ENCODE peak calls at places on chromosome 14, in eight cellular contexts. G is HFF-Myc; A is naive thymus-derived CD4-positive, alpha-beta T cell; R is NCI-H69; V is activated naive CD4-positive, alpha-beta T cell treated with anti-CD3 and anti-CD28 coated beads, Interleukin-2, amount 10 ng/mL, durations not matched to agents 7 days and 5 days; H is astrocyte; I is AG20443; P is effector memory CD4-positive, alpha-beta T cell. D is an unnamed sample.

GRCh38 chr14:88225721-88226120 is 97.3 kb downstream of the KCNK10 start:
- DNase-seq in G (no peak), A (no peak), R (peak), V (no peak), H (no peak), I (no peak), P (no peak), D (no peak)

GRCh38 chr14:106790189-106791036 is 1264.0 kb downstream of the TMEM121 start:
- DNase-seq in G (no peak), A (peak), R (peak), V (peak), H (no peak), I (no peak), P (peak), D (no peak)

GRCh38 chr14:74917646-74918081 is 5.4 kb downstream of the RPS6KL1 start:
- DNase-seq in G (no peak), A (no peak), R (no peak), V (no peak), H (peak), I (no peak), P (no peak), D (no peak)

GRCh38 chr14:80784824-80785223 is 156.7 kb downstream of the CEP128 start:
- DNase-seq in G (peak), A (no peak), R (no peak), V (no peak), H (no peak), I (no peak), P (no peak), D (no peak)

GRCh38 chr14:95559203-95559602 is 24.4 kb downstream of the GLRX5 start:
- DNase-seq in G (no peak), A (no peak), R (no peak), V (no peak), H (no peak), I (no peak), P (no peak), D (no peak)

GRCh38 chr14:103097994-103098957 is 3.8 kb downstream of the EXOC3L4 start:
- DNase-seq in G (no peak), A (no peak), R (peak), V (no peak), H (no peak), I (no peak), P (no peak), D (no peak)

GRCh38 chr14:69101331-69101826 is 51.5 kb downstream of the DCAF5 start:
- DNase-seq in G (no peak), A (no peak), R (peak), V (no peak), H (peak), I (peak), P (no peak), D (no peak)

GRCh38 chr14:22570132-22570949 is 18.7 kb downstream of the DAD1 start:
- DNase-seq in G (no peak), A (peak), R (peak), V (peak), H (peak), I (peak), P (peak), D (peak)

GRCh38 chr14:77139540-77140342 is 1.9 kb downstream of the ZDHHC22 start:
- DNase-seq in G (no peak), A (no peak), R (peak), V (peak), H (no peak), I (peak), P (no peak), D (no peak)

GRCh38 chr14:93116676-93117200 is 1.0 kb upstream of the ITPK1 start:
- DNase-seq in G (no peak), A (no peak), R (no peak), V (no peak), H (no peak), I (no peak), P (no peak), D (no peak)

GRCh38 chr14:90999299-90999698 is 61.1 kb downstream of the RPS6KA5 start:
- DNase-seq in G (no peak), A (no peak), R (no peak), V (no peak), H (no peak), I (no peak), P (no peak), D (no peak)

GRCh38 chr14:49882826-49883694 is 9.8 kb upstream of the ARF6 start:
- DNase-seq in G (no peak), A (no peak), R (no peak), V (no peak), H (no peak), I (no peak), P (no peak), D (no peak)

GRCh38 chr14:96802963-96803362 is 5.8 kb downstream of the VRK1 start:
- DNase-seq in G (no peak), A (no peak), R (no peak), V (no peak), H (no peak), I (no peak), P (no peak), D (no peak)

GRCh38 chr14:105221598-105222178 is 26.6 kb upstream of the BTBD6 start:
- DNase-seq in G (no peak), A (no peak), R (no peak), V (no peak), H (no peak), I (no peak), P (no peak), D (no peak)

GRCh38 chr14:93231129-93231979 is 24.3 kb downstream of the UBR7 start:
- DNase-seq in G (no peak), A (no peak), R (peak), V (no peak), H (peak), I (peak), P (no peak), D (no peak)

GRCh38 chr14:65074449-65075155 is 27.7 kb downstream of the MAX start:
- DNase-seq in G (no peak), A (no peak), R (no peak), V (no peak), H (no peak), I (no peak), P (no peak), D (no peak)

GRCh38 chr14:90644882-90645281 is 171.3 kb downstream of the TTC7B start:
- DNase-seq in G (peak), A (no peak), R (no peak), V (no peak), H (peak), I (peak), P (no peak), D (no peak)

GRCh38 chr14:26966942-26967341 is 369.1 kb upstream of the NOVA1 start:
- DNase-seq in G (no peak), A (no peak), R (no peak), V (no peak), H (peak), I (no peak), P (no peak), D (peak)